ENCODE peak calls at places on chromosomes 3 and 15, in four cellular contexts. H, V, E and K are unnamed samples.

GRCh38 chr3:49016414-49017228 is 1.8 kb downstream of the DALRD3 start:
- DNase-seq in E (no peak), H (no peak), V (no peak), K (no peak)

GRCh38 chr3:43055393-43055792 is 50.5 kb downstream of the POMGNT2 start:
- DNase-seq in E (no peak), H (no peak), V (no peak), K (no peak)

GRCh38 chr3:75737831-75738493 is 47.4 kb downstream of the ZNF717 start:
- DNase-seq in V (no peak), H (no peak), E (no peak), K (no peak)

GRCh38 chr15:39657714-39658113 is 76.8 kb downstream of the THBS1 start:
- DNase-seq in H (peak), V (no peak), E (no peak), K (no peak)

GRCh38 chr3:45249391-45249790 is 23.3 kb upstream of the TMEM158 start:
- DNase-seq in H (no peak), E (no peak), V (no peak), K (no peak)

GRCh38 chr3:102830415-102830814 is 395.6 kb downstream of the ZPLD1 start:
- DNase-seq in V (no peak), H (no peak), E (no peak), K (no peak)

GRCh38 chr3:147392083-147392916 is 14.0 kb downstream of the ZIC4 start:
- DNase-seq in V (peak), H (no peak), E (no peak), K (no peak)

GRCh38 chr3:52289747-52290595 is 2.3 kb downstream of the GLYCTK start:
- DNase-seq in E (no peak), V (no peak), H (no peak), K (no peak)

GRCh38 chr3:14423197-14423743 is 20.9 kb downstream of the SLC6A6 start:
- DNase-seq in V (no peak), H (peak), E (no peak), K (no peak)

GRCh38 chr3:33897306-33897705 is 98.9 kb downstream of the PDCD6IP start:
- DNase-seq in V (no peak), E (no peak), H (no peak), K (no peak)

GRCh38 chr15:27573800-27574485 is 525.2 kb downstream of the OCA2 start:
- DNase-seq in E (no peak), V (no peak), H (no peak), K (no peak)

GRCh38 chr15:77497942-77498361 is 77.3 kb downstream of the HMG20A start:
- DNase-seq in E (no peak), H (no peak), V (no peak), K (no peak)

GRCh38 chr15:69823223-69823907 is 274.4 kb downstream of the TLE3 start:
- DNase-seq in V (no peak), E (no peak), H (no peak), K (no peak)

GRCh38 chr15:77480859-77481258 is 60.2 kb downstream of the HMG20A start:
- DNase-seq in V (no peak), E (no peak), H (no peak), K (no peak)

GRCh38 chr3:33980252-33980651 is 181.8 kb downstream of the PDCD6IP start:
- DNase-seq in H (peak), E (no peak), V (no peak), K (no peak)

GRCh38 chr3:132709761-132710160 is 12.4 kb downstream of the NPHP3 start:
- DNase-seq in E (no peak), V (no peak), H (no peak), K (no peak)

GRCh38 chr15:81303241-81304225 is 20.4 kb downstream of the STARD5 start:
- DNase-seq in V (no peak), H (no peak), E (no peak), K (no peak)

GRCh38 chr3:160618878-160619277 is 53.5 kb upstream of the KPNA4 start:
- DNase-seq in H (no peak), V (no peak), E (no peak), K (no peak)

GRCh38 chr15:78177447-78177873 is 28.3 kb downstream of the IDH3A start:
- DNase-seq in E (no peak), V (no peak), H (no peak), K (no peak)

GRCh38 chr3:101574388-101575156 is 592 bp downstream of the PCNP start:
- DNase-seq in E (no peak), V (no peak), H (no peak), K (peak)

GRCh38 chr15:73802336-73803105 is 49.4 kb upstream of the INSYN1 start:
- DNase-seq in V (no peak), E (no peak), H (no peak), K (peak)

GRCh38 chr3:54578417-54578816 is 349.4 kb downstream of the LRTM1 start:
- DNase-seq in V (no peak), H (no peak), E (peak), K (no peak)

GRCh38 chr15:41607033-41607432 is 48.0 kb downstream of the TYRO3 start:
- DNase-seq in H (peak), E (peak), V (no peak), K (no peak)

GRCh38 chr3:8458711-8459110 is 42.9 kb upstream of the LMCD1 start:
- DNase-seq in E (peak), H (no peak), V (no peak), K (peak)

GRCh38 chr3:55718074-55718473 is 231.0 kb upstream of the WNT5A start:
- DNase-seq in V (no peak), H (no peak), E (no peak), K (no peak)

GRCh38 chr15:39403674-39404117 is 177.2 kb upstream of the THBS1 start:
- DNase-seq in E (no peak), H (peak), V (no peak), K (no peak)

GRCh38 chr15:94910166-94910565 is 678.8 kb downstream of the MCTP2 start:
- DNase-seq in H (peak), E (no peak), V (no peak), K (no peak)

GRCh38 chr3:64909011-64909410 is 221.2 kb upstream of the ADAMTS9 start:
- DNase-seq in V (no peak), E (no peak), H (no peak), K (no peak)

GRCh38 chr3:102447272-102447671 is 12.5 kb downstream of the ZPLD1 start:
- DNase-seq in V (no peak), E (no peak), H (peak), K (no peak)

GRCh38 chr3:111236833-111237713 is 165.5 kb downstream of the NECTIN3 start:
- DNase-seq in H (no peak), E (no peak), V (no peak), K (no peak)

GRCh38 chr3:52896613-52897012 is 735 bp downstream of the STIMATE start:
- DNase-seq in H (no peak), E (no peak), V (no peak), K (no peak)

GRCh38 chr15:86611392-86612040 is 531.8 kb downstream of the AGBL1 start:
- DNase-seq in E (no peak), V (no peak), H (peak), K (no peak)

GRCh38 chr3:122410639-122411038 is 5.2 kb downstream of the WDR5B start:
- DNase-seq in V (no peak), E (no peak), H (peak), K (no peak)